ENCODE peak calls at places on chromosomes 3 and 15, in nine cellular contexts. U is stimulated activated CD4-positive, alpha-beta T cell treated with anti-CD3 and anti-CD28 coated beads, Interleukin-15, amount 100 ng/mL, for 24 hours; C is T follicular helper cell; E is mucosa of descending colon; Z is SHP77; J is activated T-helper 1 cell treated with Interleukin-2 at 50 U/mL for 16 hours; A is substantia nigra; R is left cardiac atrium; O is A549. F is an unnamed sample.

GRCh38 chr3:20066848-20067617 is 26.8 kb downstream of the KAT2B start:
- DNase-seq in A (no peak), J (no peak), E (no peak), O (no peak), C (no peak), U (no peak), Z (no peak), R (no peak), F (no peak)

GRCh38 chr3:54784021-54784420 is 143.8 kb downstream of the LRTM1 start:
- DNase-seq in A (no peak), J (no peak), Z (no peak), U (no peak), O (no peak), R (no peak), C (no peak), E (no peak), F (no peak)

GRCh38 chr3:59812778-59813558 is 763.1 kb upstream of the CFAP20DC start:
- DNase-seq in R (no peak), O (no peak), E (no peak), A (no peak), Z (no peak), C (no peak), U (no peak), J (no peak), F (no peak)

GRCh38 chr3:125059488-125060245 is 3.9 kb upstream of the HEG1 start:
- DNase-seq in C (no peak), U (no peak), A (no peak), O (no peak), E (no peak), J (no peak), R (peak), Z (no peak), F (no peak)

GRCh38 chr15:34514251-34514760 is 69.1 kb downstream of the GOLGA8B start:
- DNase-seq in C (no peak), U (peak), R (peak), A (no peak), O (peak), J (no peak), Z (no peak), E (peak), F (no peak)

GRCh38 chr3:108461641-108462040 is 48.8 kb downstream of the MYH15 start:
- DNase-seq in Z (no peak), A (no peak), C (no peak), J (no peak), O (no peak), E (no peak), U (no peak), R (no peak), F (no peak)

GRCh38 chr3:150519026-150519425 is 27.3 kb downstream of the SERP1 start:
- DNase-seq in O (no peak), C (no peak), Z (no peak), A (no peak), U (no peak), E (no peak), J (no peak), R (no peak), F (no peak)

GRCh38 chr3:186888569-186888968 is 41.8 kb upstream of the ST6GAL1 start:
- DNase-seq in A (no peak), R (no peak), U (no peak), C (no peak), O (no peak), J (no peak), Z (no peak), E (no peak), F (no peak)

GRCh38 chr3:144127014-144127413 is 155.4 kb downstream of the DIPK2A start:
- DNase-seq in O (no peak), C (no peak), U (no peak), A (no peak), R (no peak), J (no peak), E (no peak), Z (no peak), F (no peak)

GRCh38 chr15:48602358-48603122 is 43.0 kb downstream of the FBN1 start:
- DNase-seq in J (no peak), A (no peak), R (no peak), E (no peak), O (no peak), U (no peak), C (no peak), Z (no peak), F (no peak)

GRCh38 chr3:37833790-37834189 is 27.9 kb upstream of the CTDSPL start:
- DNase-seq in C (no peak), J (no peak), R (no peak), E (no peak), Z (no peak), U (no peak), A (no peak), O (peak), F (no peak)

F was measured in NCI-H1092.